ENCODE peak calls at places on chromosomes 12 and 14, in eight cellular contexts. One of them, this sample, is unnamed.

GRCh38 chr12:25257590-25258324 is 7.0 kb upstream of the KRAS start:
- DNase-seq in BJ: no peak
- DNase-seq in WERI-Rb-1: no peak
- DNase-seq in left lung: no peak
- DNase-seq in NCI-H1092 treated with DMSO at 0.1 percent for 48 hours: no peak
- DNase-seq in ACHN: no peak
- DNase-seq in tibial artery: no peak
- DNase-seq in stimulated activated CD4-positive, alpha-beta T cell treated with anti-CD3 and anti-CD28 coated beads, TNF-alpha, amount 100 ng/mL, for 24 hours: no peak
- DNase-seq in this sample: no peak

GRCh38 chr14:71021347-71022014 is 114.2 kb downstream of the PCNX1 start:
- DNase-seq in BJ: peak
- DNase-seq in WERI-Rb-1: no peak
- DNase-seq in left lung: no peak
- DNase-seq in NCI-H1092 treated with DMSO at 0.1 percent for 48 hours: no peak
- DNase-seq in ACHN: peak
- DNase-seq in tibial artery: no peak
- DNase-seq in stimulated activated CD4-positive, alpha-beta T cell treated with anti-CD3 and anti-CD28 coated beads, TNF-alpha, amount 100 ng/mL, for 24 hours: no peak
- DNase-seq in this sample: no peak

GRCh38 chr12:95763809-95764253 is 26.7 kb downstream of the NTN4 start:
- DNase-seq in BJ: peak
- DNase-seq in WERI-Rb-1: no peak
- DNase-seq in left lung: no peak
- DNase-seq in NCI-H1092 treated with DMSO at 0.1 percent for 48 hours: peak
- DNase-seq in ACHN: peak
- DNase-seq in tibial artery: no peak
- DNase-seq in stimulated activated CD4-positive, alpha-beta T cell treated with anti-CD3 and anti-CD28 coated beads, TNF-alpha, amount 100 ng/mL, for 24 hours: no peak
- DNase-seq in this sample: no peak

GRCh38 chr12:65450610-65451009 is 172.1 kb downstream of the MSRB3 start:
- DNase-seq in BJ: no peak
- DNase-seq in WERI-Rb-1: no peak
- DNase-seq in left lung: no peak
- DNase-seq in NCI-H1092 treated with DMSO at 0.1 percent for 48 hours: no peak
- DNase-seq in ACHN: no peak
- DNase-seq in tibial artery: no peak
- DNase-seq in stimulated activated CD4-positive, alpha-beta T cell treated with anti-CD3 and anti-CD28 coated beads, TNF-alpha, amount 100 ng/mL, for 24 hours: no peak
- DNase-seq in this sample: no peak

GRCh38 chr12:97404549-97404948 is 58.1 kb upstream of the RMST start:
- DNase-seq in BJ: no peak
- DNase-seq in WERI-Rb-1: peak
- DNase-seq in left lung: no peak
- DNase-seq in NCI-H1092 treated with DMSO at 0.1 percent for 48 hours: peak
- DNase-seq in ACHN: peak
- DNase-seq in tibial artery: no peak
- DNase-seq in stimulated activated CD4-positive, alpha-beta T cell treated with anti-CD3 and anti-CD28 coated beads, TNF-alpha, amount 100 ng/mL, for 24 hours: no peak
- DNase-seq in this sample: peak

GRCh38 chr12:102396276-102396675 is 84.1 kb downstream of the IGF1 start:
- DNase-seq in BJ: no peak
- DNase-seq in WERI-Rb-1: peak
- DNase-seq in left lung: no peak
- DNase-seq in NCI-H1092 treated with DMSO at 0.1 percent for 48 hours: no peak
- DNase-seq in ACHN: no peak
- DNase-seq in tibial artery: no peak
- DNase-seq in stimulated activated CD4-positive, alpha-beta T cell treated with anti-CD3 and anti-CD28 coated beads, TNF-alpha, amount 100 ng/mL, for 24 hours: no peak
- DNase-seq in this sample: no peak

GRCh38 chr12:89883630-89884364 is 175.2 kb upstream of the ATP2B1 start:
- DNase-seq in BJ: no peak
- DNase-seq in WERI-Rb-1: peak
- DNase-seq in left lung: no peak
- DNase-seq in NCI-H1092 treated with DMSO at 0.1 percent for 48 hours: peak
- DNase-seq in ACHN: no peak
- DNase-seq in tibial artery: no peak
- DNase-seq in stimulated activated CD4-positive, alpha-beta T cell treated with anti-CD3 and anti-CD28 coated beads, TNF-alpha, amount 100 ng/mL, for 24 hours: no peak
- DNase-seq in this sample: no peak

GRCh38 chr12:79988368-79988767 is 53.5 kb upstream of the PPP1R12A start:
- DNase-seq in BJ: peak
- DNase-seq in WERI-Rb-1: no peak
- DNase-seq in left lung: no peak
- DNase-seq in NCI-H1092 treated with DMSO at 0.1 percent for 48 hours: no peak
- DNase-seq in ACHN: no peak
- DNase-seq in tibial artery: no peak
- DNase-seq in stimulated activated CD4-positive, alpha-beta T cell treated with anti-CD3 and anti-CD28 coated beads, TNF-alpha, amount 100 ng/mL, for 24 hours: no peak
- DNase-seq in this sample: no peak

This sample was measured in memory B cell.